ENCODE peak calls at places on chromosomes 1 and 21, in six cellular contexts. L is SHP77, C is IMR-90, T is C1 segment of cervical spinal cord, P is left ventricle myocardium superior, Q is NCI-H1930. A is an unnamed sample.

GRCh38 chr1:32142446-32143301 is 34.8 kb downstream of the KPNA6 start:
- DNase-seq in L (peak; percentile 74), C (peak; percentile 88), T (no peak), P (peak; percentile 56), Q (peak; percentile 28), A (peak; percentile 18)

GRCh38 chr1:23422955-23423354 is 1.6 kb downstream of the TCEA3 start:
- DNase-seq in L (no peak), C (no peak), T (no peak), P (no peak), Q (no peak), A (no peak)

GRCh38 chr21:44052071-44052829 is 40.1 kb downstream of the TRAPPC10 start:
- DNase-seq in L (no peak), C (peak; percentile 22), T (peak; percentile 39), P (no peak), Q (no peak), A (no peak)

GRCh38 chr1:8989821-8990220 is 36.4 kb downstream of the SLC2A7 start:
- DNase-seq in L (no peak), C (no peak), T (no peak), P (no peak), Q (no peak), A (no peak)

GRCh38 chr1:221620437-221621384 is 121.2 kb downstream of the DUSP10 start:
- DNase-seq in L (no peak), C (peak; percentile 23), T (no peak), P (no peak), Q (no peak), A (no peak)

GRCh38 chr1:90729484-90730246 is 12.6 kb upstream of the BARHL2 start:
- DNase-seq in L (no peak), C (no peak), T (peak; percentile 35), P (no peak), Q (no peak), A (no peak)

GRCh38 chr1:158071106-158071505 is 77.7 kb downstream of the KIRREL1 start:
- DNase-seq in L (no peak), C (peak; percentile 36), T (no peak), P (no peak), Q (no peak), A (no peak)

GRCh38 chr1:155776414-155776813 is 80.6 kb downstream of the GON4L start:
- DNase-seq in L (no peak), C (no peak), T (no peak), P (no peak), Q (no peak), A (no peak)

GRCh38 chr1:62672029-62672428 is 16.2 kb downstream of the DOCK7 start:
- DNase-seq in L (no peak), C (no peak), T (no peak), P (no peak), Q (no peak), A (no peak)

A was measured in NCI-H510A.